ENCODE peak calls at places on chromosomes 13 and 19, in four cellular contexts. F is WTC11, J is endodermal cell, B is Calu3. V is an unnamed sample.

GRCh38 chr13:41809962-41810361 is 150.9 kb downstream of the VWA8 start:
- DNase-seq in F (no peak), J (no peak), B (no peak), V (no peak)

GRCh38 chr19:38386968-38387549 is 775 bp downstream of the GGN start:
- DNase-seq in F (peak), J (no peak), B (no peak), V (no peak)

GRCh38 chr19:7542556-7543348 is 7.2 kb downstream of the PNPLA6 start:
- DNase-seq in F (no peak), J (no peak), B (no peak), V (no peak)

GRCh38 chr19:16591803-16592556 is 19.8 kb upstream of the SLC35E1 start:
- DNase-seq in F (no peak), J (no peak), B (no peak), V (no peak)

GRCh38 chr13:109941221-109941620 is 154.8 kb upstream of the IRS2 start:
- DNase-seq in F (no peak), J (peak), B (no peak), V (no peak)

GRCh38 chr19:2887391-2887914 is 13.3 kb upstream of the ZNF57 start:
- DNase-seq in F (no peak), J (peak), B (peak), V (peak)

GRCh38 chr13:95809429-95809828 is 132.5 kb downstream of the DNAJC3 start:
- DNase-seq in F (no peak), J (no peak), B (no peak), V (no peak)

GRCh38 chr13:25217023-25217909 is 45.2 kb upstream of the AMER2 start:
- DNase-seq in F (no peak), J (no peak), B (no peak), V (no peak)

GRCh38 chr13:112204376-112204775 is 137.4 kb downstream of the SOX1 start:
- DNase-seq in F (no peak), J (no peak), B (no peak), V (peak)

GRCh38 chr13:110629735-110630134 is 14.4 kb downstream of the NAXD start:
- DNase-seq in F (no peak), J (peak), B (no peak), V (no peak)

GRCh38 chr19:48415395-48415794 is 21.9 kb downstream of the GRIN2D start:
- DNase-seq in F (peak), J (peak), B (peak), V (peak)

GRCh38 chr19:14375055-14375581 is 6.1 kb upstream of the ADGRE5 start:
- DNase-seq in F (no peak), J (no peak), B (no peak), V (no peak)

GRCh38 chr13:48976677-48977625 is 1.2 kb downstream of the FNDC3A start:
- DNase-seq in F (no peak), J (no peak), B (no peak), V (no peak)

GRCh38 chr13:42930136-42930535 is 61.9 kb downstream of the EPSTI1 start:
- DNase-seq in F (no peak), J (no peak), B (no peak), V (no peak)

GRCh38 chr13:44141213-44141724 is 232.4 kb upstream of the SERP2 start:
- DNase-seq in F (no peak), J (no peak), B (no peak), V (no peak)

GRCh38 chr13:49046002-49046401 is 70.3 kb downstream of the FNDC3A start:
- DNase-seq in F (no peak), J (no peak), B (no peak), V (no peak)

GRCh38 chr19:49847731-49848696 is 2.9 kb upstream of the PTOV1 start:
- DNase-seq in F (no peak), J (no peak), B (peak), V (no peak)

GRCh38 chr13:112732679-112733078 is 42.8 kb downstream of the ATP11A start:
- DNase-seq in F (no peak), J (no peak), B (no peak), V (no peak)

GRCh38 chr13:107347641-107348369 is 779.9 kb upstream of the ARGLU1 start:
- DNase-seq in F (no peak), J (no peak), B (no peak), V (no peak)

GRCh38 chr19:17790059-17790780 is 4.7 kb upstream of the B3GNT3 start:
- DNase-seq in F (no peak), J (no peak), B (no peak), V (no peak)

GRCh38 chr19:17788632-17789031 is 6.3 kb upstream of the B3GNT3 start:
- DNase-seq in F (no peak), J (no peak), B (no peak), V (no peak)

GRCh38 chr19:17784201-17785008 is 10.5 kb upstream of the B3GNT3 start:
- DNase-seq in F (peak), J (peak), B (peak), V (peak)

DNA sequence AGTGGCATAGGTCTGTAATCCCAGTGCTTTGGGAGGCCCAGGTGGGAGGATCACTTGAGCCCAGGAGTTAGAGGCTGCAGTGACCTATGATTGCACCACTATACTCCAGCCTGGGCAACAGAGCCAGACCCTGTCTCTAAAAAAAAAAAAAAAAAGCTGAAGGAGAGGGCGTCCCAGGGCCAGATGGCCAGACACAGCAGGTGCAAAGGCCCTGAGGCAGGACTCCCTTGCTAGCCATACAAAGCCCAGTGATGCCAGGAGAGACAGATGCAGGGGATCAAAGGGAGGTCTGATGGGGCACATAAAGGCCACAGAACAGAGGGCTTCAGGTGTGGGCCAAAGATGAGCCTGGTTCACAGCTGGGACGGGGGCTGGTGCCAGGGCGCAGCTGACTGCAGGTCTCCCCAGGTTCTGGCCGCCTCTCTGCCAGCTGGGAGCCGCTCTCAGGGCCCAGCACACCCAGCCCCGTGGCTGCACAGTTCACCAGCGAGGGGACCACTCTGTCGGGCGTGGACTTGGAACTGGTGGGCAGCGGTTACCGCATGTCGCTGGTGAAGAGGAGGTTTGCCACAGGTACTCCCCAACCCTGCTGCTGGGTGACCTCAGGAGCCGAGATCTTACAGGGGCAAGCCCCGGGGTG is 7.5 kb upstream of the B3GNT3 start:
- DNase-seq in F (no peak), J (no peak), B (no peak), V (no peak)
- TF ChIP-seq CTCF in F (no peak), J (no peak), B (no peak), V (no peak)

DNA sequence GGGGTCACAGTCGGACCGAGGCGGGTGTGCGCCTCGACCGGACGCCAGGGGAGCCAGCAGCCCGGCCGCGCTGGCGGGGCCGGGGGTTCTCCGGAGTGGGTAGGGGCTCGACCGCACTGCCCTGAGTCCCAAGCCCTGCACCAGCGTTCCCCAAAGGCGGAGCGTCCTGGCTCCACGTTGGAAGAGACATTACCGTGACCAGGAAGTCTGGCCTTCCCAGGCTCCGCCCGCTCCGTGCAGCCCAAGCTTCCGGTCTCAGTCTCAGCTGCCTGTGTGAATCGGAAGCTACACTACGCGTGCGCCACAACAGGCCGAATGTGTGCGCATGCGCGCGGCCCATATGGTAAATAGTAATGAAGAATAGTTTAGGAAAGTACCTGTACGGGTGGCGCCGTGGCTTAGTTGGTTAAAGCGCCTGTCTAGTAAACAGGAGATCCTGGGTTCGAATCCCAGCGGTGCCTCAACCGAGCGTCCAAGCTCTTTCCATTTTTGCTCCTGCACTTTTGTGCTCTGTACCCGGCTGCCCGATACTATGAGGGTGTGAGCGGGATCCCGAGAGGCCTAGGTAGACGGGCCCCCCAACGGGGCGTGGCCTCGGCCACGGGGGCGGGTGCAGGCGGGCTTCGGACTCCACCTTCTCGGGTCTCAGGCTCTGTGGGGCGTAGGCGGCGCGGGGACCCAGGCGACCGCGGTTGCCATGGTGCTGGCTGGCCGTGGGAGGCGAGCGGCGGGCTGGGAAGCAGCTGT is 17.3 kb upstream of the LRP3 start:
- DNase-seq in F (peak), J (peak), B (peak), V (peak)
- TF ChIP-seq CTCF in F (no peak), J (peak), B (peak), V (no peak)

GRCh38 chr13:40589285-40590109 is 76.9 kb downstream of the FOXO1 start:
- DNase-seq in F (no peak), J (no peak), B (no peak), V (peak)
- TF ChIP-seq CTCF in F (no peak), J (no peak), B (no peak), V (no peak)

DNA sequence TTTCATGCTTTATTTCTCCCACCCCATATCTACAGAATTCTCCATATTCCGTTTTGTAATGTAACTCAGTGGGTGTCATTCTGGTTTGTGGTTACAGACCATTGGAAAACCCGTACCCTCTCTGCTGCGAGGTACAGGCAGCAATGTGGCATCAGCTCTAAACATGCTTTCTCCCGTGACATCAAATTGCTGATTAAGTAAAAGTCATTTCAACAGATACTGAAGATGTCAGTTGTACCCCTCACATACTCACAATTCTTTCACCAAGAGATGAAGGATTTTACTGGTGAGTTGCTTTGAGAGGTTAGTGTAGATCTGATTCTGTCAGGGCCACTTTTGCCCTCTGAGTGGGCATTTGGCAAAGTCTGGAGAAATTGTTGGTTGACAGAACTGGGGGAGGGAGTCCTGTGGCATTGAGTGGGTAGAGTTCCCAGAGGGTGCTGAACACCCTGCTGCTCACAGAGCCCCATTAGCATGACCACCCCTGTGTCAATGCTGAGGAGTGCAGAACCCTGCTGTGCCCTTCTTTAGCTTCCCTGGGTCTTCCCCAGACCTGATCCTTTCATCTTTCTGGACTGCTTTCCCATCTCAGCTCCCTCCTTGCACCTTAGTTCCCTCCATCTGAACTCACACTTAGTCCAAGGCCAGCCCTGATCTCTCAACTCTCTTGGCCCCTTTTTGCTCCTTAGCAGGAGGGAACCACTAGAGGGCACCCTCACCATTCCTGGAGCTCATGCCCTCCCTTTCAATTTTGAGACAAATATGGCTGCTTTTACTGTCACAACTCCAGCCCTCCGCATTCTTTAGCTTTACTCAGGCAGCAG is 39.9 kb upstream of the CEACAM8 start:
- DNase-seq in F (peak), J (peak), B (peak), V (peak)
- TF ChIP-seq CTCF in F (peak), J (peak), B (peak), V (peak)